ENCODE peak calls at places on chromosomes 2 and 18, in four cellular contexts. N is GM23338, J is SK-N-SH, T is PC-3. Q is an unnamed sample.

GRCh38 chr18:55559735-55560134 is 28.3 kb downstream of the TCF4 start:
- DNase-seq in N (no peak), J (peak), T (no peak), Q (peak)

GRCh38 chr2:233331536-233331935 is 22.8 kb upstream of the DGKD start:
- DNase-seq in N (no peak), J (no peak), T (no peak), Q (peak)

GRCh38 chr18:12012697-12013096 is 31.4 kb downstream of the IMPA2 start:
- DNase-seq in N (no peak), J (no peak), T (no peak), Q (no peak)

GRCh38 chr2:239444626-239445625 is 44.1 kb upstream of the HDAC4 start:
- DNase-seq in N (no peak), J (no peak), T (no peak), Q (no peak)

GRCh38 chr2:98828793-98829371 is 98.0 kb upstream of the MGAT4A start:
- DNase-seq in N (no peak), J (no peak), T (peak), Q (no peak)

GRCh38 chr2:47006374-47007220 is 91.0 kb upstream of the MCFD2 start:
- DNase-seq in N (peak), J (no peak), T (no peak), Q (no peak)

GRCh38 chr2:207879536-207879935 is 109.8 kb upstream of the FZD5 start:
- DNase-seq in N (no peak), J (no peak), T (peak), Q (no peak)

GRCh38 chr2:71005271-71006202 is 10.9 kb upstream of the TEX261 start:
- DNase-seq in N (no peak), J (no peak), T (no peak), Q (no peak)

GRCh38 chr2:8030694-8031303 is 651.1 kb upstream of the ID2 start:
- DNase-seq in N (no peak), J (no peak), T (no peak), Q (no peak)

GRCh38 chr18:79859314-79859713 is 61.6 kb downstream of the KCNG2 start:
- DNase-seq in N (no peak), J (no peak), T (no peak), Q (no peak)

GRCh38 chr2:8412082-8412481 is 269.8 kb upstream of the ID2 start:
- DNase-seq in N (no peak), J (no peak), T (peak), Q (no peak)

GRCh38 chr18:58288922-58289797 is 245.1 kb downstream of the NEDD4L start:
- DNase-seq in N (no peak), J (no peak), T (peak), Q (no peak)

GRCh38 chr2:225994748-225995405 is 595.4 kb downstream of the NYAP2 start:
- DNase-seq in N (no peak), J (no peak), T (peak), Q (no peak)

GRCh38 chr18:48957616-48958015 is 6.9 kb upstream of the SMAD7 start:
- DNase-seq in N (no peak), J (no peak), T (no peak), Q (no peak)

GRCh38 chr18:3692691-3693090 is 242.7 kb downstream of the TGIF1 start:
- DNase-seq in N (no peak), J (no peak), T (no peak), Q (no peak)

GRCh38 chr2:52805901-52806410 is 961.6 kb upstream of the CHAC2 start:
- DNase-seq in N (no peak), J (no peak), T (no peak), Q (no peak)

GRCh38 chr2:20450201-20451108 is 3.6 kb downstream of the RHOB start:
- DNase-seq in N (peak), J (peak), T (no peak), Q (no peak)

GRCh38 chr18:23629444-23629946 is 33.2 kb downstream of the ANKRD29 start:
- DNase-seq in N (no peak), J (no peak), T (peak), Q (no peak)

DNA sequence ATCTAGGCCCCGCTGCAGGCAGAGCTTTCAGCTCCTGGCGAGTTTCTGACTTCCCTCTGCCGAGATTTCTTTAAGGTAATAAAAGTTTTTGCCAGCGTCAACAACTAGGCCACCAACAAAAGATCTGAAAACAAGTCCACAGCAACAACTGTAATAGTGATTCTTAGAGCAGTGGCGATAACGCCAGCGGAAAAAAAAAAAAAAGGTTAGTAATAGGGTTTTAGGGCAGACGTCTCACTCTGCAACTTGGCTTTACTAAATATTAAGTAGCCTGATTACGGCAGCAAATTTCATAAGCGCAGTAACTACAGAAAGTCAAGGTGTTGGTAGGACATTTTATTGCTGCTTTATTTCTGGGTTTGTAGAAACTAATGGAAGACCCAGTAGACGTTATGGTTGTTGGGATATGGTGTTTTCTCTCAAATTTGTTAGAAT is 468 bp downstream of the SLC30A6 start:
- DNase-seq in N (no peak), J (no peak), T (no peak), Q (no peak)
- TF ChIP-seq EZH2phosphoT487 in N (no peak), J (no peak), T (no peak), Q (no peak)

DNA sequence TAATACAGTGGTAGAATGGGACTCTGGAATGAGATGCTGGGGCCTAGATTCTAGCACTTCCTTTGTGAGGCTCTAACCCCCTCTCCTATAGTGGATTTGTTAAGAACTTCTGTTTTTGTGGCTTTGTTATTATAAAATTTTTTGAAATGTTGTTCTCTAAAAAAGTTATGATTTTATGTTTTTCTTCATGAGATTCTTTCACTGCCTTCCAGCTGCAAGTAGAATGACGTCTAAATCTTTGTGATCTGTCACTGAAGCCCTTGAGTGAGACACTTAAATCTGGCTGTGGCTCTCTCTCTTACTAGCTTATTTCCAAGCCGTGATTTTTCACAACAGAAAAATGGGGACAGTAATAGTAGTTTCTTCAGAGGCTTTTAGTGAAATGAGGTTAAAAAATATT is 1.6 kb downstream of the CASP8 start:
- DNase-seq in N (no peak), J (no peak), T (no peak), Q (peak)
- H3K4me3 ChIP-seq in N (no peak), J (no peak), T (no peak), Q (peak)

GRCh38 chr2:65182570-65182969 is 45.1 kb upstream of the ACTR2 start:
- DNase-seq in N (no peak), J (no peak), T (no peak), Q (no peak)

GRCh38 chr2:65186872-65187851 is 40.5 kb upstream of the ACTR2 start:
- DNase-seq in N (peak), J (peak), T (peak), Q (peak)

GRCh38 chr2:65185012-65185411 is 42.6 kb upstream of the ACTR2 start:
- DNase-seq in N (no peak), J (no peak), T (no peak), Q (no peak)

GRCh38 chr2:65186093-65186868 is 41.4 kb upstream of the ACTR2 start:
- DNase-seq in N (no peak), J (no peak), T (peak), Q (no peak)
- H3K4me2 ChIP-seq in N (no peak), J (no peak), T (peak), Q (no peak)

DNA sequence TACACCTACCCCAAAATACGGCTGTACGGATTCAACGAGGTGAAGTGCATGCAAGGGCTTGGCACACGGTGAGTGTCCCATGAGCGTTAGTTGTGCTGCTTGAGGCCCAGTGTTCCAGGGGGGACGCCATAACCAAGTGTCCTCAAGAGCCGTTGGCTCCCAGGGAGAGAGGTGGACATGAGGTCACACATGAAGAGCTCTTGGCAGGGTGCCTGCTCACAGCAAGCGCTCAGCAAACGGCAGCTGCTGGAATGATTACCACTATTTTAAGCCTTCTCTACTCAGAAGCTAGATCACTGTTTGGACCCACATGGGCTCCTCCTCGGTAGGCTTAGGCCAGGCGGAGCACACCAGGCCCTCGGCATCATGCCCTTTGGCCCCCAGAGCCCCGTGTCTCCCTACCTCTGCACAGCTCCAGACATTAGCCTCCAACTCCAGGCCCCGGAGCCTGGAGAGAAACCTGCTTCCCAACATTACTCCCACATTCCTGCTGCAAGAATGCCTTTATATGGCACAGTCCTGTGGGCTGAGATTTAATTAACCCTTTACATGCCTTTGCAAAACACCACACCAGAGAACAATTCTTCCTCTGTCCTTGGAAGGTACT is 68.4 kb upstream of the PPP1CB start:
- DNase-seq in N (peak), J (no peak), T (peak), Q (no peak)
- TF ChIP-seq EZH2phosphoT487 in N (no peak), J (no peak), T (no peak), Q (no peak)

GRCh38 chr18:31267823-31268481 is 50.0 kb upstream of the DSG1 start:
- DNase-seq in N (no peak), J (no peak), T (no peak), Q (no peak)

GRCh38 chr18:31268985-31269406 is 49.0 kb upstream of the DSG1 start:
- DNase-seq in N (no peak), J (no peak), T (peak), Q (no peak)

GRCh38 chr18:31273812-31274527 is 44.0 kb upstream of the DSG1 start:
- DNase-seq in N (no peak), J (no peak), T (no peak), Q (no peak)

GRCh38 chr18:31270578-31270977 is 47.4 kb upstream of the DSG1 start:
- DNase-seq in N (no peak), J (no peak), T (no peak), Q (no peak)

GRCh38 chr18:31269508-31270074 is 48.4 kb upstream of the DSG1 start:
- DNase-seq in N (no peak), J (no peak), T (no peak), Q (no peak)
- H3K4me3 ChIP-seq in N (no peak), J (no peak), T (no peak), Q (no peak)

GRCh38 chr2:57180042-57180567 is 866.5 kb upstream of the VRK2 start:
- DNase-seq in N (no peak), J (no peak), T (peak), Q (no peak)
- H3K4me2 ChIP-seq in N (no peak), J (no peak), T (no peak), Q (no peak)

DNA sequence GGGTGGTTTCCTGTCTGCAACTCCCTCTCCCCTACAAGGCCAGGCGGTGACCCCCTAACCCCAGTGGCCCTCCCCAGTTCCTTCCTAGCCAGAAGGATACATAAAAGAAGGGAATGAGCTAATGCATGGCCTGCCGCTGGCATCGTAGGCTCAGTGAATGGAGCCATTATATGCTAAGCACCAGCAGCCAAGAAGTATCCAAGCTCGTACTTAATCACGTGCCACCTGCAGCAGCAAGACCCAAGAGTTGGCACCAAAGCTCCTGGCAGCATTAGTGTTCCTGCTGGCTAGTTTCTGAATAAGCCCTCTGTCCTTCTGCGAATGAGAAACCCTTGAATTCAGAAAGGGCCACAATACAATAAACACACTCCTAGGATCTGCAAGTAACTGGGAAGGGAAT is 4.3 kb downstream of the DBI start:
- DNase-seq in N (no peak), J (no peak), T (no peak), Q (no peak)
- TF ChIP-seq EZH2phosphoT487 in N (no peak), J (no peak), T (no peak), Q (no peak)

GRCh38 chr2:216112926-216113325 is 3.8 kb downstream of the XRCC5 start:
- DNase-seq in N (no peak), J (no peak), T (no peak), Q (no peak)

GRCh38 chr2:216109962-216110614 is 940 bp downstream of the XRCC5 start:
- DNase-seq in N (peak), J (no peak), T (peak), Q (peak)

GRCh38 chr2:216110620-216111019 is 1.5 kb downstream of the XRCC5 start:
- DNase-seq in N (no peak), J (no peak), T (no peak), Q (no peak)

GRCh38 chr2:216108967-216109921 is at the start of gene XRCC5:
- DNase-seq in N (peak), J (peak), T (peak), Q (peak)

GRCh38 chr2:216111122-216111521 is 2.0 kb downstream of the XRCC5 start:
- DNase-seq in N (no peak), J (no peak), T (no peak), Q (no peak)
- H3K4me3 ChIP-seq in N (peak), J (no peak), T (peak), Q (peak)

GRCh38 chr2:48016620-48017019 is 110.3 kb upstream of the FBXO11 start:
- DNase-seq in N (peak), J (peak), T (peak), Q (peak)

GRCh38 chr2:48018480-48018879 is 112.2 kb upstream of the FBXO11 start:
- DNase-seq in N (no peak), J (no peak), T (no peak), Q (no peak)

DNA sequence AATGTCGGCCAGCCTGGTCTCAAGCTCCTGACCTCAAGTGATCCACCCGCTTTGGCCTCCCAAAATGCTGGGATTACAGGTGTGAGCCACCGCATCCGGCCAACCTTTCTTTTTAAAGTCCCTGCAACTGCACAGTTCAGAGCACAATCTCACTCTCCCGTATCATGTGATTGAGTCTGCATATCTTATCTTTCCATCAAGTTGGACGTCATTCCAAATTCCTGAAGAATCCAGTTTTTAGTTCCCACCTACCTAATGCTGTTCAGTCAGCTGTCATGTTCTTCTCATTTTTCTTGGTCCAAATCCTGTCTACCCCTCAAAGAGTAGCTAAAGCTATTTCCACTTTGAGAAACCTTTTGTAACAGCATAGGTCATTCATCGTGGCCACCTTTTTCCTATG is 110.8 kb upstream of the FBXO11 start:
- DNase-seq in N (no peak), J (no peak), T (no peak), Q (no peak)
- H3K4me2 ChIP-seq in N (no peak), J (no peak), T (no peak), Q (no peak)